ENCODE peak calls at places on chromosomes 11 and 22, in seven cellular contexts. X, R, N, M, F, A and Z are unnamed samples.

GRCh38 chr11:70914496-70914895 is 337.9 kb downstream of the SHANK2 start:
- DNase-seq in X (no peak), R (no peak), N (no peak), M (no peak), F (no peak), A (no peak), Z (no peak)

GRCh38 chr11:82895437-82896091 is 4.7 kb downstream of the PRCP start:
- DNase-seq in X (no peak), R (no peak), N (no peak), M (no peak), F (no peak), A (no peak), Z (no peak)

GRCh38 chr11:7060828-7061227 is 28.0 kb upstream of the RBMXL2 start:
- DNase-seq in X (no peak), R (no peak), N (no peak), M (no peak), F (no peak), A (no peak), Z (peak; percentile 68)

GRCh38 chr11:97754976-97755375 is 1265.8 kb upstream of the CNTN5 start:
- DNase-seq in X (no peak), R (no peak), N (no peak), M (no peak), F (no peak), A (no peak), Z (no peak)

GRCh38 chr11:13169709-13170108 is 107.9 kb upstream of the BMAL1 start:
- DNase-seq in X (peak; percentile 43), R (no peak), N (no peak), M (no peak), F (no peak), A (no peak), Z (peak; percentile 73)

GRCh38 chr11:30143098-30143705 is 87.6 kb upstream of the FSHB start:
- DNase-seq in X (peak; percentile 19), R (no peak), N (no peak), M (peak; percentile 39), F (peak; percentile 20), A (no peak), Z (peak; percentile 5)

GRCh38 chr11:92531051-92531747 is 306.6 kb downstream of the FAT3 start:
- DNase-seq in X (no peak), R (no peak), N (no peak), M (no peak), F (peak; percentile 48), A (no peak), Z (no peak)

GRCh38 chr11:131412061-131412460 is 41.6 kb downstream of the NTM start:
- DNase-seq in X (no peak), R (no peak), N (no peak), M (no peak), F (no peak), A (no peak), Z (no peak)

GRCh38 chr11:87722756-87723599 is 452.3 kb downstream of the RAB38 start:
- DNase-seq in X (peak; percentile 43), R (no peak), N (no peak), M (peak; percentile 22), F (peak; percentile 45), A (no peak), Z (peak; percentile 9)

GRCh38 chr11:36564376-36565032 is 3.3 kb upstream of the RAG1 start:
- DNase-seq in X (peak; percentile 72), R (peak; percentile 52), N (peak; percentile 60), M (no peak), F (peak; percentile 66), A (no peak), Z (peak; percentile 65)

GRCh38 chr11:45313211-45313865 is 27.2 kb upstream of the SYT13 start:
- DNase-seq in X (no peak), R (no peak), N (no peak), M (no peak), F (no peak), A (no peak), Z (no peak)

GRCh38 chr11:64337538-64338249 is 2.3 kb upstream of the CCDC88B start:
- DNase-seq in X (no peak), R (no peak), N (no peak), M (no peak), F (peak; percentile 8), A (no peak), Z (peak; percentile 42)

GRCh38 chr11:113546757-113547507 is 71.7 kb upstream of the DRD2 start:
- DNase-seq in X (no peak), R (no peak), N (no peak), M (no peak), F (no peak), A (no peak), Z (peak; percentile 89)

GRCh38 chr11:67238894-67239794 is 27.1 kb upstream of the GRK2 start:
- DNase-seq in X (peak; percentile 23), R (no peak), N (no peak), M (no peak), F (peak; percentile 63), A (no peak), Z (peak; percentile 30)

GRCh38 chr22:46846154-46846831 is 83.8 kb downstream of the TBC1D22A start:
- DNase-seq in X (no peak), R (no peak), N (no peak), M (no peak), F (no peak), A (no peak), Z (no peak)

DNA sequence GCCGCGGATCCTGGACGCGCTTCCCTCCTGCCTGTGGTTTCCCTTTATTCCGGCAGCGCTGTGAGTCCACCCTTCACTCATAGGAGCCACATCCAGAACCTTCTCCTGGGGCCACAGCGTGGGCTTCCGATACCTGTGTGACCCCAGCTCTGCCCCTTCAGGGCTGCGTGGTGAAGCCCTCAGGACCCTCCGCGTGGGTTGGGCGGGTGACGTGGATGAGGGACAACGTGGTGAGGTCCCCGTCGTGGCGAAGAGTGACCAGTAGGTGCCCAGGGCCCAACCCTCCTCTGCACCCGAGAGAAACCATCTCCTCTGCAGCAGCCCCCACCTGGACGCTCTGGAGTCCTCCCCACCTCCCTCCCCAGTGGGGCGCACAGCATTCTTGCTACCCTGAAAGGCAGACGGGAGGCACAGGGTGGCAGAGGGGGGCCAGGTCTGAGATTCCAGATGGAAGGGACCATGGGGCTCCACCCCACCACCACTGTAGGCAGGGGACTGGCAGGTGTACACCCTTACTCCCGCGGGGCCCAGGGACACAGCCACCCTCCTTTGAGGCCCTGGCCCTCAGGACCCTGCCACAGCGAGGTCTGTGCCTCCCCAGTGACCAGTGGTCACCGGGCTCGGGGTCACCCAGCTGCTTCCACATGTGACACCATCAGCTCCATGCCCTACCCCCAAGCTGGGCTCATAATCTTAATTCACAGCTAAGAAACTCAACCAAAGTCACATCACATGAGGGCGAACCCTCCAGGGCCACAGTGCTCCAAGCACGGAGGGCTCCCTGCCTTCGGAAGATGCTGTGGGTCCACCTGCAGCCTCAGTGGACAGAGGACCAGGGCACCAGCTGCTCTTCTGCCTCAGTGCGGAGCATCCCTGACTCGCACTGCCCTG is 3.4 kb upstream of the ZBED4 start:
- DNase-seq in X (no peak), R (no peak), N (no peak), M (no peak), F (no peak), A (no peak), Z (no peak)
- H3K4me3 ChIP-seq in X (no peak overlapping the region), R (no peak overlapping the region), N (no peak overlapping the region), M (no peak overlapping the region), F (no peak overlapping the region), A (peak overlapping the region; percentile 65), Z (no peak overlapping the region)

DNA sequence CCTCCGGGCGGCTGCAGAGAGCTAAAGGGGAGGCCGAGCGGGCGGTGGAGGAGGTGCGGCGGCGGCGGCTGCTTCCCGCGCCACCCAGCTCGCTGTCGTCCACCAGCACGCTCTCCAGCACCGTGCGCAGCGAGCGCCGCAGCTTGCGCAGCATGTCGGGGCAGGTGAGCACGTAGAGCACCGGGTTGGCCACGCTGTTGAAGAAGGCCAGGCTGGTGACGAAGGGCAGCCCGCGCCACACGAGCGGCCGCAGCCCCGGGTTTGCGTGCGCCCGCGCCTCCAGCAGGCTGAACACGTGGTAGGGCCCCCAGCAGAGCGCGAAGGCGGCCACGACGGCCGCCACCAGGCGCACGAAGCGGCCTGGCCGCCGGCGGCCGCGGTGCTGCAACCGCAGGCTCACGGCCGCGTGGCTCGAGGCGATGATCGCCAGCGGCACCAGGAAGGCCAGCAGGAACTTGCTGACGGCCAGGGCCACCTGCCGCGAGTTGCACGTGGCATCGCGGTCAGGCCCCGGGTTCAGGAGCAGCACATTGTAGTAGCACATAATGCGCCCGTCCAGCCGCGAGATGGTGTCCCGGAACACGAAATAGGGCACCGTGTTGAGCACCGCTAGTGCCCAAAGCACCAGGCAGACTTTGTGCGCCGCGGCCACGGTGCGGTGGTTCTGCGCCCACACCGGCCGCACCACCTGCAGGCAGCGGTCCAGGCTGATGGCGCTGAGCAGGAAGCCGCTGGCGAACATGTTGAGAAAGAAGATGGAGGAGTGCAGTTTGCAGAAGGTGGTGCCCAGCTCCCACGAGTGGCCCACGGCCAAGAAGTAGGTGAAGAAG is 2.9 kb downstream of the PTGDR2 start:
- DNase-seq in X (no peak), R (no peak), N (no peak), M (no peak), F (no peak), A (no peak), Z (no peak)
- H3K4me3 ChIP-seq in X (no peak overlapping the region), R (no peak overlapping the region), N (no peak overlapping the region), M (peak overlapping the region; percentile 12), F (no peak overlapping the region), A (no peak overlapping the region), Z (no peak overlapping the region)

GRCh38 chr11:1746956-1747752 is 3.2 kb downstream of the IFITM10 start:
- DNase-seq in X (no peak), R (peak; percentile 45), N (no peak), M (no peak), F (no peak), A (no peak), Z (no peak)
- H3K4me3 ChIP-seq in X (no peak overlapping the region), R (no peak overlapping the region), N (no peak overlapping the region), M (no peak overlapping the region), F (no peak overlapping the region), A (peak overlapping the region; percentile 67), Z (no peak overlapping the region)

DNA sequence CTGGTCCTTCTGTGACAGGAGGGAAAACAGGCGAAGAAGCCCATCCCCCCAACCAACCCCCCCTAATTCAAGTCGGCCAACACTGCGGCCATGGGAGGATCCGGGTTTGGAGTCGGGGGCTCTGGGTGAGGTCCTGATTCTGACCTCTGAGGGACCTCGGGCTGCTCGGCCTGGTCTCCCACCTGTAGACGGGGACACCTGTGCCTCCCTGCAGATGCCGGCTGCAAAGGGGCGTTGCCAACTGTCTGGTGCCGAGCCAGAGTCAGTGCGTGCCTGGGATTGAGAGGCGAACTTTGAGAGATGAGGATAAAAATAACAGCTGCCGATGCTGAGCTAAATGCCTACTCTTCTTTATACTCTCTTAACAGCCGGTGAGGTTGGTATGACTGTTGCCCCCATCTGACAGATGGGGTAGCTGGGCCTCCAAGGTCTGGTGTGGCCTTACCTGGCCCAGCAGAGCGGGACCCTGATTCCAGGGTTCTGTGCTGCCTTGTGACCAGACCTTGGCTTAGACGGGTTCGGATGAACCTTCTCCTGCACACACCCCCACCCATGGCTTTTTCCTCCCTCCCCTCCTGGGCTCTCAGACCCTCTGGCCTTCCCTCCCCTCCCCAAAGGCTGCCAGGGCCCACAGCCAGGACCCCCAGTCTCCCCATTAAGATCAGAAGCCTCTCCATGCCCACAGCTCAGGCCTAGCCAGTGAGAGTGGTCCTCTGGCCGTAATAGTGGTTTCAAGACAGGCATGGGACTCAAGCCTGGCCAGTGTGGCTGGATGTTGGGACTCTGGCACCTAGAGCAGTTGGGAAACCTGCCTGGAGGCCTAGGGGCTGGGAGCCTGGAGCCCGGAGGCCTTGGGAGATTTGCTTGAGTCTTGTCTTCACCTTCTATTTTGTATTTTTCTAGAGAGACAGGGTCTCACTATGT is 41.7 kb downstream of the KCNJ4 start:
- DNase-seq in X (peak; percentile 35), R (no peak), N (no peak), M (no peak), F (no peak), A (no peak), Z (no peak)
- H3K4me3 ChIP-seq in X (no peak overlapping the region), R (no peak overlapping the region), N (no peak overlapping the region), M (no peak overlapping the region), F (no peak overlapping the region), A (peak overlapping the region; percentile 50), Z (no peak overlapping the region)